ENCODE peak calls at places on chromosome 11, in four cellular contexts. One of them, this sample, is unnamed.

GRCh38 chr11:6498121-6498520 is 1.0 kb downstream of the DNHD1 start:
- DNase-seq in A549: no peak
- DNase-seq in kidney: no peak
- DNase-seq in testis: no peak
- DNase-seq in this sample: peak

GRCh38 chr11:61826930-61827572 is 1.0 kb upstream of the FADS2 start:
- DNase-seq in A549: no peak
- DNase-seq in kidney: peak
- DNase-seq in testis: no peak
- DNase-seq in this sample: no peak

GRCh38 chr11:69008774-69009440 is 4.1 kb downstream of the MRGPRF start:
- DNase-seq in A549: peak
- DNase-seq in kidney: peak
- DNase-seq in testis: peak
- DNase-seq in this sample: peak

GRCh38 chr11:65410936-65411680 is 11.5 kb upstream of the NEAT1 start:
- DNase-seq in A549: no peak
- DNase-seq in kidney: peak
- DNase-seq in testis: no peak
- DNase-seq in this sample: no peak

GRCh38 chr11:10669258-10670033 is 24.1 kb downstream of the IRAG1 start:
- DNase-seq in A549: no peak
- DNase-seq in kidney: no peak
- DNase-seq in testis: peak
- DNase-seq in this sample: no peak

GRCh38 chr11:98260983-98261382 is 759.8 kb upstream of the CNTN5 start:
- DNase-seq in A549: no peak
- DNase-seq in kidney: no peak
- DNase-seq in testis: no peak
- DNase-seq in this sample: no peak

GRCh38 chr11:128422576-128423370 is 164.6 kb downstream of the ETS1 start:
- DNase-seq in A549: no peak
- DNase-seq in kidney: peak
- DNase-seq in testis: no peak
- DNase-seq in this sample: no peak

GRCh38 chr11:20631525-20632168 is 32.2 kb downstream of the SLC6A5 start:
- DNase-seq in A549: no peak
- DNase-seq in kidney: no peak
- DNase-seq in testis: no peak
- DNase-seq in this sample: no peak

GRCh38 chr11:123166095-123166559 is 28.9 kb downstream of the CLMP start:
- DNase-seq in A549: no peak
- DNase-seq in kidney: peak
- DNase-seq in testis: peak
- DNase-seq in this sample: no peak

GRCh38 chr11:2467695-2468055 is 22.9 kb downstream of the KCNQ1 start:
- DNase-seq in A549: no peak
- DNase-seq in kidney: no peak
- DNase-seq in testis: no peak
- DNase-seq in this sample: peak

GRCh38 chr11:2465201-2466068 is 20.6 kb downstream of the KCNQ1 start:
- DNase-seq in A549: no peak
- DNase-seq in kidney: no peak
- DNase-seq in testis: peak
- DNase-seq in this sample: no peak

GRCh38 chr11:2466069-2466801 is 21.4 kb downstream of the KCNQ1 start:
- DNase-seq in A549: no peak
- DNase-seq in kidney: no peak
- DNase-seq in testis: peak
- DNase-seq in this sample: peak

GRCh38 chr11:2468363-2469240 is 23.8 kb downstream of the KCNQ1 start:
- DNase-seq in A549: no peak
- DNase-seq in kidney: peak
- DNase-seq in testis: peak
- DNase-seq in this sample: peak

DNA sequence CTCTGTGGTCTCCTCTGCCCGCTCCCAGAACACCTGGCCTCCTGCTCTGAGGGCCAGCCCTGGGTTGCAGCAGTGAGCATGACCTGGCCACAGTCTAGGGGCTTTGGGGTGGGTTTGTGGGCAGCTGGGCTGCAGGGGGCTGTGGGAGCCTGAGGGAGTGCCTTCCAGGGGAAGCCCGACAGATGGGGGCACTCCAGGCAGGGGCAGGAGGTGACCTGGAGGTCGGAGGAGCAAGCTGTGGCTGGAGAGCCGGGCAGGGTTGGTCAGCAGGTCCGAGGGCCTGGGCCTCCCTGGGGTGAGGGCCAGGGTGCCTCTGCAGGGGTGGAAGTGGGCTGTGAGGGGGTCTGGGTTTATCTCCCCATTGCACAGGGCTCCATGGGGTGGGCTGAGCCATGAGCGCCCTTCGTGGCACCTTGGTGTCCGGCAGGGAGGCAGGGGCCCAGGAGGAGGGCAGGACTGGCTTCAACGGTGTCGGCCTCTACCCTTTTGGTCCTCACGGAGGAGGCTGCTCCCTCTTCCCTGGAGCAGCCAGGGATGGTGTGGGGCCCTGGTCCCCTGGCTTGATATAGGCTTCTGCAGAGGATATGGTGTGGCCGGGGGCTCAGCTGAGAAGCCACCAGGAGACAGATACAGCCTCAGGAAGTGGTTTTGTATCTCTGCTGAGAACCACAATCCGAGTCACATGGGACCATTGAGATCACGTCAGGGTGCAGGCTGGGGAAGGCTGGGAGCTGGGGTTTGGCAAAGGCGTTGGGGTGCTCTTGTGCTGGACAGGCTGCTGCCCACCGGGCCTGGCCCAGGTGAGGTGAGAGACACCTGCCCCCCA is 22.3 kb downstream of the KCNQ1 start:
- DNase-seq in A549: no peak
- DNase-seq in kidney: no peak
- DNase-seq in testis: peak
- DNase-seq in this sample: peak
- H3K27ac ChIP-seq in A549: no peak
- H3K27ac ChIP-seq in kidney: no peak
- H3K27ac ChIP-seq in testis: no peak
- H3K27ac ChIP-seq in this sample: peak

GRCh38 chr11:16945671-16946469 is 68.3 kb downstream of the PLEKHA7 start:
- DNase-seq in A549: peak
- DNase-seq in kidney: peak
- DNase-seq in testis: peak
- DNase-seq in this sample: peak
- TF ChIP-seq CTCF in A549: peak
- TF ChIP-seq CTCF in kidney: peak
- TF ChIP-seq CTCF in testis: peak
- TF ChIP-seq CTCF in this sample: peak

DNA sequence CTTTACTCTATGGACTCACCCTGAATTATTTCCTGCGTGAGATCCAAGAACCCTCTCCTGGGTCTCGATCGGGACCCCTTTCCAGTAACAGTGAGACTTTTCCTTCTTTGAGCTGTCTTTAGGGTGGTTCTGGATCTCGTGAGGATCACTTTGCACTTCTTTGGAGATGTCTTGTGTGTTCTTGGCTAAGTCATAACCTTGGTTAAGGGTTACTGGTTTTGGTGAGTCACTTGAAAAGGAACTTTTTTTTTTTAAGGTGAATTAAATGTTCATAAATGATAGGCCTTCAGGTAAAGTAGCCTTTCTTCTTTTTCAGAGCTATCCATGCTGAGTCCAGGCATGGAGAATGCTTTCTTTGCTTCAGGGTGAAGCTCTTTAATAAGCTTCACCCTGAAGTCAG is 19.4 kb upstream of the GSTP1 start:
- DNase-seq in A549: no peak
- DNase-seq in kidney: no peak
- DNase-seq in testis: no peak
- DNase-seq in this sample: no peak
- H3K27ac ChIP-seq in A549: peak
- H3K27ac ChIP-seq in kidney: peak
- H3K27ac ChIP-seq in testis: no peak
- H3K27ac ChIP-seq in this sample: no peak

DNA sequence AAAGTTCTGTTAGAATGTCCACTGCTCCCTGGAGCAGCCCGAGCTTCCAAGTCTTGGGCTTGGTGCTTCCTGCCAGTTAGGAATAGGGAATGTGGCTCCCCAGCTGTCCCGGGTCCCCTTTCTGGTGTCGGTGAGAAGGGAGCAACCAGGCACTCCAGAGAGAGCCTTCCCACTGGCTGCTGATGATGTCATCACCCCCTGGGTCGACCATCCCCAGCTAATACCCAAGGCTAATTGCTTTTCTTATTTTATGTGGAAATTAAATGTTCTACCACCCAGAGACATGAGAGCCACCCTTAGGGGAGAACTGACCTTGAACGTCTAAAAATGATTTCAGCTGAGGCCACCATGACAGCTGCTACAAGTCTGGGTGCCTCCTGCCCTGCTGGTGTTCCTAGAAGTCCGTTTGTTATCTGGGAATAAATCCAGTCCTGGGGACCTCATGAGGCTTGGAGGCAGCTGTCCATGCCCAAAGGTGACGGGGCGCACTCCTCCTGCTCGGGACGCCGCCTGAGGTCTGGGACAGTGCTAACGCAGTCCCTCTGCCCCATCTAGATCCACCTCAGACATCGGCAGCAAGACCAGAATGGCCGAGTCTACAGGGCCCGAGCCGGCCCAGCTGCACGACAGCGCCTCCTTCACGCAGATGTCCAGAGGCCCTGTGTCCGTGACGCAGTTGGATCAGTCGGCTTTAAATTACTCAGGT is 42.3 kb downstream of the C11orf91 start:
- DNase-seq in A549: no peak
- DNase-seq in kidney: no peak
- DNase-seq in testis: no peak
- DNase-seq in this sample: peak
- TF ChIP-seq CTCF in A549: no peak
- TF ChIP-seq CTCF in kidney: no peak
- TF ChIP-seq CTCF in testis: no peak
- TF ChIP-seq CTCF in this sample: no peak

DNA sequence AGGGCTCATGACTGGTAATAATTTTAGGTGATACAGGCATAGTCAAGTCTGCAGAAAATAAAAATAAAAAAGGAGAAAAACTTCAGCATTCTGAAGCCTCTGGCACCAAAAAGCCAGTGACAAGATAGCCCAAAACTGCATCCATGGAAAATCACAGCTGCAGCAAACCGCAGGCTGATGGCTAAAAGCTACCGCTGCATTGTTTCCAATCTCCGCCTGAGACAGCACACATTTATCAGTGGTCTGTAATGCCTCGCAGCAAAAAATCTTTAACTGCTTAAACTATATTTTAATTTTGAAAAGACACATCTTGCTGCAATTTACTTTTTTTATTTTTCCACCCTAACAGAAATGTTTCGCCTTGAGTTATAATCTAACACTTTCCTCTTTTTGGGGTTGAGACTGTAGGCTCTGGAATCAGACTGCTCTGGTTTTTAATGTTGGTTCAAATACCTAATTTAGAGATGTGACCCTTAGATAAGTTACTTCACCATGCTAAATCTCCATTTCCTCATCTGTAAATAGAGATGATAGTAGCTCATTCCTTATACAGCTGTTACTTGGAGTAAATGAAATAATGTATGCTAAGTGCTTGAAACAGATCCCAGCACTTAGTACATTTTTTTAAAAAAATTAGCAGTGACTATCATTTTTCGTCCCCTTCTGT is 41.9 kb upstream of the FIBIN start:
- DNase-seq in A549: no peak
- DNase-seq in kidney: no peak
- DNase-seq in testis: no peak
- DNase-seq in this sample: no peak
- H3K27ac ChIP-seq in A549: no peak
- H3K27ac ChIP-seq in kidney: no peak
- H3K27ac ChIP-seq in testis: no peak
- H3K27ac ChIP-seq in this sample: peak

DNA sequence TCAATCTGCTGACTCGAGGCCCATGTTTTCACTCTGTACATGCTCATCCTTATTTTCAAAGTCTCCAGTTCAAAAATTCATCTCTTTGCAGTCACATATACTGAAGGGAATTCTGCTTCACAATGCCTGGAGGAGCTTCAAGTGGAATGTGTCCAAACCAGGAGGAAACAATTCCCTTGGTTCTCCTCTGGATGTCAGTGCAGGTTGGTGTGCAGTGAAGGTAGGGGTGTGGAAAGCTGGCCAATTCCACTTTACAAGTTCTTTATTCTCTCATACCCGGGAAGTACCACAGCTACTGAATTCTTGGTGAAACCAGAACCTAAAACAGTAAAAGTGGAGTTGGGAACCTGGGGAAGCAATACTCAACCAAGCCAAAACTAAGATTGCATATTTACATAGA is 57.3 kb downstream of the BDNF start:
- DNase-seq in A549: no peak
- DNase-seq in kidney: no peak
- DNase-seq in testis: no peak
- DNase-seq in this sample: no peak
- TF ChIP-seq CTCF in A549: no peak
- TF ChIP-seq CTCF in kidney: peak
- TF ChIP-seq CTCF in testis: no peak
- TF ChIP-seq CTCF in this sample: no peak

DNA sequence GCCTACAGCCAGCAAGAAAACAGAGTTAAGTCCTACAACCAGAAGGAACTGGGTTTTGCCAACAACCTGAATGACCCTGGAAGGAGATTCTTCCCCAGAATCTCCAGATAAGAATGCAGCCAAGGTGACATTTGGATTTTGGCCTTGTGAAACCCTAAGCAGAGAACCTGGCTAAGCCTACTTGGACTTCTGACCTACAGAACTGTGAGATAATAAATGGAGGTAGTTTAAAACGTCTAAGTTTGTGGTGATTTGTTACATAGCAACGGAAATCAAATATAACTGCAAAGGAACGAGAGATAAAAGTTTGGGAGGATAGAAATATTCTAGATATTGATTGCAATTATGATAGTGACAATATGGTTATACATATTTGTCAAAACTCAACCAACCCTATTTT is 157.4 kb downstream of the ATG16L2 start:
- DNase-seq in A549: no peak
- DNase-seq in kidney: no peak
- DNase-seq in testis: no peak
- DNase-seq in this sample: no peak
- H3K27ac ChIP-seq in A549: no peak
- H3K27ac ChIP-seq in kidney: no peak
- H3K27ac ChIP-seq in testis: no peak
- H3K27ac ChIP-seq in this sample: no peak

GRCh38 chr11:46736146-46736545 is 17.1 kb downstream of the F2 start:
- DNase-seq in A549: no peak
- DNase-seq in kidney: no peak
- DNase-seq in testis: no peak
- DNase-seq in this sample: no peak
- TF ChIP-seq CTCF in A549: no peak
- TF ChIP-seq CTCF in kidney: no peak
- TF ChIP-seq CTCF in testis: no peak
- TF ChIP-seq CTCF in this sample: no peak

This sample was measured in right atrium auricular region.